ENCODE peak calls at places on chromosomes 6 and 20, in seven cellular contexts. H is hepatocyte, G is SK-N-SH, U is PC-9, I is OCI-LY7, Q is MM.1S, Z is HCT116. X is an unnamed sample. For H3K9me3, H3K9me2 and H3K4me1, the result is how much of the 10 kb centered on the place peaks cover.

GRCh38 chr20:37501940-37502339 is 19.1 kb upstream of the NNAT start:
- DNase-seq in I (no peak), Q (no peak), H (no peak), U (no peak), Z (no peak), G (no peak), X (no peak)

GRCh38 chr6:125950293-125950692 is 6.3 kb upstream of the HINT3 start:
- DNase-seq in U (peak), H (no peak), G (no peak), Z (no peak), Q (no peak), I (no peak), X (peak)

GRCh38 chr20:17676942-17677341 is 5.1 kb downstream of the RRBP1 start:
- DNase-seq in G (no peak), Z (no peak), H (no peak), U (no peak), I (no peak), Q (no peak), X (peak)

GRCh38 chr6:19841181-19841580 is 4.0 kb downstream of the ID4 start:
- DNase-seq in U (no peak), G (no peak), Z (no peak), Q (no peak), I (peak), H (no peak), X (peak)

GRCh38 chr6:113585246-113585645 is 271.9 kb upstream of the MARCKS start:
- DNase-seq in H (no peak), Q (no peak), G (no peak), U (no peak), I (no peak), Z (no peak), X (no peak)

GRCh38 chr6:38773338-38773737 is 58.2 kb downstream of the DNAH8 start:
- DNase-seq in H (peak), I (peak), U (no peak), Q (peak), Z (peak), G (no peak), X (no peak)

GRCh38 chr6:18154507-18155272 is at the start of gene TPMT:
- DNase-seq in U (no peak), H (peak), G (no peak), I (no peak), Q (no peak), Z (no peak), X (peak)

GRCh38 chr6:150201791-150202329 is 59.0 kb downstream of the PPP1R14C start:
- DNase-seq in U (no peak), H (peak), Z (no peak), Q (no peak), I (no peak), G (no peak), X (no peak)

GRCh38 chr20:2292711-2293110 is 3.1 kb upstream of the TGM3 start:
- DNase-seq in G (no peak), U (no peak), I (no peak), H (peak), Q (no peak), Z (no peak), X (peak)

GRCh38 chr20:41508335-41508734 is 109.8 kb downstream of the CHD6 start:
- DNase-seq in I (no peak), U (no peak), G (no peak), H (no peak), Z (no peak), Q (no peak), X (no peak)

GRCh38 chr6:55827818-55828522 is 47.4 kb downstream of the BMP5 start:
- DNase-seq in U (no peak), H (no peak), G (no peak), Q (no peak), Z (no peak), I (no peak), X (no peak)

GRCh38 chr20:13222319-13222716 is 1.2 kb downstream of the ISM1 start:
- DNase-seq in H (no peak), Q (no peak), G (no peak), U (no peak), Z (no peak), I (no peak), X (no peak)

GRCh38 chr6:107458687-107459282 is 579 bp downstream of the PDSS2 start:
- DNase-seq in Q (peak), H (peak), G (no peak), Z (no peak), I (peak), U (peak), X (peak)

GRCh38 chr6:87656857-87657256 is 45.2 kb downstream of the AKIRIN2 start:
- DNase-seq in Q (peak), I (peak), Z (no peak), H (no peak), U (no peak), G (no peak), X (no peak)

GRCh38 chr6:20312581-20312980 is 89.1 kb upstream of the E2F3 start:
- DNase-seq in Z (no peak), H (no peak), I (no peak), G (no peak), U (no peak), Q (no peak), X (no peak)

GRCh38 chr6:89834884-89835792 is 5.5 kb downstream of the CASP8AP2 start:
- DNase-seq in I (peak), H (no peak), U (no peak), Z (no peak), G (no peak), Q (peak), X (peak)

DNA sequence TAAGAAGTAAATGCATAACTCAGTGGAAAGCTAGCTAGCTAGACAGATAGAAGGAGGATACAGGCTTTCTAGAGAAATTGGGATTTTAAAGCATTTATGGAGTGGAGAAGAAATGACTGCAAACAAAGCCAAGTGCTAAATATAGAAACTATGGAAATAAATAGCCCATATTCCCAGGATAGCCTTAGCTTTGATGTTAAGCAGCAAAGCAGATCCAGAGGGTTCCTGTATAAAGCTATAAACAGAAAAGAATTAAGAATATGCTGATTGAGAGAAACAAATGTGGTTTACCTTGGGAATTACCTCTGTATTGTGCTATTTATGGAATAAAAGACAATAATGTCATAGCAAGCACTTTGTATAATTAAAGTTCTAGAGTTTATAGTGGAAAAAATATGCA is 214.8 kb downstream of the PLCB1 start:
- DNase-seq in Z (no peak), U (no peak), H (no peak), G (no peak), Q (no peak), I (no peak), X (no peak)
- H3K9me3 ChIP-seq in Z (under half), U (under half), H (under half), G (under half), Q (under half), I (under half), X (under half)

DNA sequence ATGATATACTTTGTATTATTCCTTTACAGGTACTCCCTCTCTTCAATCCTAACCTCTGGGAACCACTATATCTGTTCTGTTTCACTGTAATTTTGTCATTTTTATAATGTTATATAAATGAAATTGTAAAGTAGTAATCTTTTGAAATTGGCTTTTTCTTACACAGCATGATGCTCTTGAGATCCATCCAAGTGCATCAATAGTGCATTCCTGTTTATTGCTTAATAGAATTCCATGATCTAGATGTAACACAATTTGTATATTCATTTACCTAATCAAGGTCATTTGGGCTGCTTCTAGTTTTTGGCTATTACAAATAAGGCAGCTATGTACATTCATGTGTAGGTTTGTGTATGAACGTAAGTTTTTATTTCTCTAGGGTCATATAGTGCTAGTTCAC is 174.6 kb downstream of the KHDC1L start:
- DNase-seq in H (no peak), Z (no peak), G (no peak), U (no peak), I (no peak), Q (no peak), X (peak)
- H3K9me2 ChIP-seq in H (under half), Z (under half), G (under half), U (under half), I (under half), Q (under half), X (under half)

DNA sequence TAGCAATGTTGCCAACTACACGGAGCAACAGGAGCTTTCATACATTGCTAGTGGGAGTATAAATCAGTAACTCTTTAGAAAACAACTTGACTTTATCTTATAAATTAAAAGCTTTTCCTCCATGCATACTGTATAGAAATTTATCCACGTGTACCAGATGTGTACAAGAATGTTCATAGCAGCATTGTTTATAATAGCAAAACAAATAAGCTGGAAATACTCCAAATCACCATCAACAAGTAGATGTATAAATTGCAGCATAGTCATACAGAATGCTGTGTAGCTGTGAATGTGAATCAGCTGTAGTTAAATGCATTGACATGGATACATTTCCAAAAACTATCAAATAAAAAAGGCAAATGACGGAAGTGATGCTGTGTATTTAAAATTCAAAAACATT is 6.0 kb downstream of the PSMF1 start:
- DNase-seq in Z (no peak), I (no peak), G (no peak), Q (no peak), U (no peak), H (no peak), X (no peak)
- H3K4me1 ChIP-seq in Z (under half), I (under half), G (under half), Q (under half), U (under half), H (under half), X (under half)

DNA sequence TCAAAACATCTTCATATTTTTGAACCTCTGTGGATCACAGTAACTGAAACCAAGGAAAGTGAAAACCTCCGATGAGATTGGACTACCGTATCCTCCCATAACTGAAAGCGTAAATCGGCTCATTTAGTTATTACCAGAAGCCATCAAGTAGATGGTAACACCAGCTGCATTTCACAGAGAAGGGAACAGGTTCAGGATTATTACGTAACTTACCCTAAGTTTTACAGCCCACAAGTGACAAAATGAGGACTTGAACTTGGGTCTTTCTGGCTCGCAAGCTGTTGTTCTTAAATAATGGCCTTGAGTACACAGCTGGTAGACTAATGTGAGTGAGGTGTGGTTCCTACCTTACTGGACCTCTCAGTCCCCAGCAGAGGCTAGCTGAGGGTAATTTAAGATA is 37.9 kb upstream of the CBLN4 start:
- DNase-seq in H (no peak), I (no peak), G (no peak), U (no peak), Z (no peak), Q (no peak), X (no peak)
- H3K9me3 ChIP-seq in H (under half), I (under half), G (under half), U (under half), Z (under half), Q (under half), X (under half)

DNA sequence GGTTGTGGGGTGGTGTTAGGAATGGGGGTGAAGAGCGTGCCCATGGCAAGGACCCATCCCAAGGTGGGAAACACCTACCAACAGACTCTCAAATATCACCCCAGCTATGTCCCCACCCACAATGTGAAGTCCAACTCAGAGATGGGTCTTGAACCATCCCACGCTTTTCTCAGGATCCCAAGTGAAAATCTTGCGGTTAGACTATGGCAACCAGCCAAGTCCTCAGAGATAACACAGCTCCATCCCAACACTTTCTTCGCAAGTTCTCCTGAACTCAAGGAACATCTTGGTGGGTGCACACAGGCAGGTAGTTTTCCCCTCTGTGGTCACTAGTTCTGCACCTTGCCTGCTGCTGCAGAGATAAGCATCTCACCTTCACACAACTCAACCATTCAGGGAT is 116.0 kb downstream of the CDC5L start:
- DNase-seq in Z (no peak), Q (no peak), H (no peak), U (no peak), I (no peak), G (no peak), X (no peak)
- H3K9me2 ChIP-seq in Z (under half), Q (under half), H (under half), U (under half), I (under half), G (under half), X (under half)

GRCh38 chr6:122651031-122651430 is 40.8 kb downstream of the PKIB start:
- DNase-seq in G (no peak), Z (no peak), H (no peak), Q (no peak), I (no peak), U (no peak), X (no peak)
- H3K4me1 ChIP-seq in G (under half), Z (under half), H (under half), Q (under half), I (under half), U (under half), X (under half)

DNA sequence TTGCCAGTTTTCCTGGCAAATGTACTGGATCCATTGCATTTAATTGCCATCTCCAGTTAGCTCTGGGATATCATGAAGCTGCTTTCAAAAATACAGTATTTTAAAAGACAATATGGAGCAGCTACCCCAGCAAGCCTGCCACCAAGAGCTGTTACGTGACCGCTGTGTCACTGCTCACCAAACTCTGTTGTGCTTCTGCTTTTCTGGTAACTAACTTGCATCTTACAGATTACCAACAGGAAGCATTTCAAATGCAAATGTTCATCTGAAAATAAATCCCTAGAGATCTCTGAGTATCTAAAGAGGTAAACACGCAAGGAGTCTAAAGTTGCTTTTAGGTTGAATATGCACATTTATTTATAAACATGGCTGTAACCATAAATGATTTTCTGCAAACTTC is 1008.3 kb downstream of the KIF16B start:
- DNase-seq in Z (no peak), Q (no peak), U (no peak), H (no peak), G (no peak), I (no peak), X (no peak)
- H3K9me3 ChIP-seq in Z (under half), Q (under half), U (under half), H (under half), G (under half), I (under half), X (under half)

DNA sequence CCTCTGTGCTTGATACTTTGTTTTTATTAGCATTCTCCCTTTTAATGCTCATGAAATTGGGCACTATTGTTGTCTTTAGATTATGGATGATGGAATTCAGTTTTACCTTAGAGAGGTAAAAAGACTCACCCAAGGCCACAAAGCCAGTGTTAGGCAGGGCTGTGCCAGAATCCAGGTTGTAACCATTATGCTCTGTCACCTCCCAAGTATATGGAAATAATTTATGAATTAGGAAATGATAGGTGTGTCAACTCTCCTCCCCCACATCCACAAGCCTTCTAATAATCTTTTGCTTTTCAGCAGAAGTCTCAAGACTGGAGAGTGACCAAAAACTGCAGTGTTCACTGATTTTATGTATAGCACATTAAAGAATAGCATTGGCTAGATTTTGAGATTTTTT is 13.0 kb downstream of the DCBLD1 start:
- DNase-seq in Q (no peak), I (no peak), U (no peak), H (no peak), G (no peak), Z (no peak), X (no peak)
- H3K9me2 ChIP-seq in Q (under half), I (under half), U (under half), H (under half), G (under half), Z (under half), X (under half)

GRCh38 chr6:36973647-36974046 is 12.3 kb downstream of the MTCH1 start:
- DNase-seq in I (no peak), H (no peak), Z (no peak), Q (no peak), G (no peak), U (no peak), X (no peak)
- H3K4me1 ChIP-seq in I (under half), H (under half), Z (under half), Q (under half), G (under half), U (under half), X (under half)

DNA sequence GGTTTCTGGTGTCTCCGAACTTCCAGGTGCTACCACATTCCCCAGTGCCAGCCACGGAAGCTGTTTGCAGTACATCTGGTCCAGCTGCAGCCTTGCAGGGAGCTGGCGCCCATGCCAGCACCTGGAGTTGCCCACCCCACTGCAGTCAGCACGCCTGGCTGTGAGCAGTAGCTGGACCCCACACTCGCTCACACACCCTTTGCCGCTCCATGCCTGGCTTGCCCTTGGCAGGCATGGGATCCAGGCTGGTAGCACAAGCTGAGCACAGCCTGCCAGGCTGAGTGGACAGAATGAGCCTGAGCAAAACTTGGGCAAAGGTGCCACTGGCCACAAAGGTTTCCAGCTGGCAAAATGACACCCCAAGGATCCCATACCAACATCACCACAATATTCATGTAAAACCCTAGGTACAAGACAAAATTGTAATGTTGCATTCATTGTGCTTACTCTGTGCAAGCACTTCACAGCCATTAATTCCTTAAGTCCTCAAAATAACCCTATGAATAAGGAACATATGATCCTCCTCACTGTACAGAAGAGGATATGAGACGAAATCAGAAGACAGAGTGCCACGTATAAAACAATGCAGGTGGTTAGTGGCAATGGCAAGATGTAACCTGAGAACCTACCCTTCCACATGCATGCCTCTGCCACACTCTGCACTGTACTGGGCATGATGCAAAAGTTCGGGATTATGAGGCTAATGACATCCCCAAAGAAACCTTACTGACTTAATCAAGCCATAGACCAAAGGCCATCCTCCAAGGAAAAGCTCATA is 18.3 kb downstream of the KIF16B start:
- DNase-seq in Z (no peak), I (no peak), Q (no peak), H (no peak), G (no peak), U (peak), X (no peak)
- H3K9me3 ChIP-seq in Z (under half), I (under half), Q (under half), H (under half), G (under half), U (under half), X (under half)